ENCODE peak calls at places on chromosomes 4 and X, in eight cellular contexts. H is PC-9, Z is MM.1S, G is right lobe of liver, E is tibial artery, I is body of pancreas, K is WERI-Rb-1, U is H7. F is an unnamed sample. For H3K27me3, the result is how much of the 10 kb centered on the place peaks cover.

GRCh38 chr4:142129931-142130330 is 493.5 kb downstream of the IL15 start:
- DNase-seq in H (peak), Z (no peak), G (no peak), E (no peak), I (no peak), K (no peak), U (no peak), F (peak)

GRCh38 chr4:98522603-98523395 is 135.6 kb downstream of the TSPAN5 start:
- DNase-seq in H (no peak), Z (no peak), G (no peak), E (no peak), I (no peak), K (no peak), U (no peak), F (peak)

GRCh38 chrX:42746606-42747005 is 31.4 kb downstream of the PPP1R2C start:
- DNase-seq in H (no peak), Z (no peak), G (no peak), E (no peak), I (no peak), K (no peak), U (no peak), F (peak)

GRCh38 chr4:133146574-133147198 is 2.4 kb upstream of the PCDH10 start:
- DNase-seq in H (peak), Z (peak), G (no peak), E (no peak), I (peak), K (peak), U (peak), F (no peak)

GRCh38 chr4:6535706-6536105 is 39.3 kb upstream of the MAN2B2 start:
- DNase-seq in H (no peak), Z (no peak), G (no peak), E (no peak), I (no peak), K (no peak), U (peak), F (no peak)

GRCh38 chr4:121484633-121485032 is 103.8 kb upstream of the QRFPR start:
- DNase-seq in H (no peak), Z (peak), G (no peak), E (no peak), I (peak), K (peak), U (peak), F (peak)

GRCh38 chr4:19005211-19005610 is 983.7 kb upstream of the LCORL start:
- DNase-seq in H (no peak), Z (no peak), G (no peak), E (no peak), I (no peak), K (no peak), U (peak), F (no peak)

GRCh38 chr4:5780831-5781480 is 70.0 kb downstream of the EVC start:
- DNase-seq in H (no peak), Z (no peak), G (peak), E (no peak), I (no peak), K (peak), U (no peak), F (peak)

GRCh38 chr4:17203767-17204166 is 305.3 kb upstream of the LDB2 start:
- DNase-seq in H (no peak), Z (no peak), G (no peak), E (no peak), I (no peak), K (no peak), U (no peak), F (no peak)

GRCh38 chr4:55033296-55033695 is 92.1 kb downstream of the KDR start:
- DNase-seq in H (peak), Z (no peak), G (no peak), E (no peak), I (no peak), K (no peak), U (no peak), F (no peak)

GRCh38 chrX:23884427-23885024 is 23.2 kb downstream of the APOO start:
- DNase-seq in H (no peak), Z (no peak), G (no peak), E (no peak), I (no peak), K (no peak), U (no peak), F (no peak)

GRCh38 chrX:29024813-29025342 is 437.6 kb downstream of the IL1RAPL1 start:
- DNase-seq in H (no peak), Z (peak), G (no peak), E (no peak), I (no peak), K (no peak), U (no peak), F (peak)

GRCh38 chr4:174528226-174528625 is 5.9 kb upstream of the HPGD start:
- DNase-seq in H (no peak), Z (no peak), G (no peak), E (no peak), I (no peak), K (no peak), U (no peak), F (no peak)

GRCh38 chr4:28225005-28225404 is 1364.4 kb downstream of the STIM2 start:
- DNase-seq in H (peak), Z (peak), G (no peak), E (no peak), I (peak), K (peak), U (peak), F (peak)

GRCh38 chrX:49247916-49248811 is 12.9 kb downstream of the CCDC22 start:
- DNase-seq in H (no peak), Z (no peak), G (no peak), E (no peak), I (no peak), K (no peak), U (peak), F (no peak)

GRCh38 chr4:6199344-6199921 is 916 bp downstream of the JAKMIP1 start:
- DNase-seq in H (no peak), Z (no peak), G (no peak), E (peak), I (no peak), K (no peak), U (peak), F (no peak)

GRCh38 chrX:16435399-16435986 is 214.5 kb upstream of the S100G start:
- DNase-seq in H (no peak), Z (no peak), G (no peak), E (no peak), I (no peak), K (no peak), U (no peak), F (no peak)

GRCh38 chr4:32172761-32173160 is 1452.6 kb downstream of the PCDH7 start:
- DNase-seq in H (no peak), Z (no peak), G (no peak), E (no peak), I (no peak), K (no peak), U (no peak), F (peak)

GRCh38 chr4:182155806-182156205 is 87.4 kb upstream of the TENM3 start:
- DNase-seq in H (no peak), Z (no peak), G (no peak), E (no peak), I (no peak), K (no peak), U (no peak), F (no peak)

GRCh38 chrX:16578218-16578617 is 71.7 kb upstream of the S100G start:
- DNase-seq in H (no peak), Z (no peak), G (no peak), E (no peak), I (no peak), K (no peak), U (no peak), F (peak)

GRCh38 chr4:137421796-137422195 is 110.5 kb downstream of the PCDH18 start:
- DNase-seq in H (no peak), Z (no peak), G (no peak), E (no peak), I (no peak), K (no peak), U (no peak), F (no peak)

GRCh38 chrX:72495041-72495440 is 77.6 kb downstream of the HDAC8 start:
- DNase-seq in H (no peak), Z (no peak), G (no peak), E (no peak), I (no peak), K (no peak), U (no peak), F (no peak)

GRCh38 chrX:39854772-39855747 is 242.7 kb downstream of the BCOR start:
- DNase-seq in H (no peak), Z (peak), G (no peak), E (no peak), I (no peak), K (no peak), U (no peak), F (no peak)

GRCh38 chr4:81421346-81422218 is 50.1 kb downstream of the RASGEF1B start:
- DNase-seq in H (peak), Z (no peak), G (no peak), E (peak), I (peak), K (no peak), U (no peak), F (peak)

GRCh38 chr4:119559044-119559647 is 69.5 kb downstream of the PDE5A start:
- DNase-seq in H (no peak), Z (peak), G (no peak), E (no peak), I (no peak), K (no peak), U (peak), F (peak)

GRCh38 chr4:7075962-7076693 is 8.3 kb upstream of the GRPEL1 start:
- DNase-seq in H (no peak), Z (no peak), G (no peak), E (no peak), I (no peak), K (no peak), U (peak), F (no peak)

GRCh38 chr4:15765306-15765705 is 12.8 kb upstream of the CD38 start:
- DNase-seq in H (no peak), Z (no peak), G (no peak), E (no peak), I (no peak), K (no peak), U (no peak), F (no peak)

GRCh38 chr4:26204249-26204825 is 116.5 kb upstream of the RBPJ start:
- DNase-seq in H (no peak), Z (no peak), G (no peak), E (no peak), I (no peak), K (no peak), U (no peak), F (no peak)

GRCh38 chr4:46648088-46648744 is 258.3 kb upstream of the GABRA2 start:
- DNase-seq in H (peak), Z (peak), G (no peak), E (no peak), I (no peak), K (peak), U (peak), F (peak)

GRCh38 chr4:145909331-145909730 is 29.3 kb downstream of the ZNF827 start:
- DNase-seq in H (peak), Z (no peak), G (no peak), E (no peak), I (peak), K (no peak), U (peak), F (no peak)

GRCh38 chr4:7802093-7802726 is 137.5 kb downstream of the AFAP1 start:
- DNase-seq in H (peak), Z (peak), G (peak), E (peak), I (peak), K (peak), U (peak), F (peak)

DNA sequence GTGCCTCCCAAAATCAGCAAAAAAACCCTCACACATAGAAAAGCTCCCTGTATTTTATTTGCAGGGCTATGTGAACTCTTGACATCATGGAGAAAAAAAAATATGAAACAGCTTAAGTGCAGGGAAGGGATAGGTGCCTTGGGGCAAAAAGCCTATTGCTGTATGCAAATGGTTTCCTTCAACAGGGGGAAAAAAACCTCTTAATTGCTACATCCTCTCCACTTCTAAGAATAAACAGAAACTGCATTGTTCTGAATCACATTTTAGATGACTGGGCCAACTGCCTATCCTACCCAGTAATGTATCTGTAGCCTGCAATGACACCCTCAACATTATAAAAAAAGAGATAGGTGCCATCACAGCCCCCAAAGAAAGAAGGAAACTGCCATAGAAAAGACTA is 229.4 kb upstream of the GALNTL6 start:
- DNase-seq in H (no peak), Z (no peak), G (no peak), E (no peak), I (no peak), K (no peak), U (no peak), F (no peak)
- H3K27me3 ChIP-seq in H (under half), Z (under half), G (under half), E (under half), I (under half), K (under half), U (under half), F (under half)

GRCh38 chr4:1017706-1018105 is 6.3 kb downstream of the FGFRL1 start:
- DNase-seq in H (no peak), Z (no peak), G (no peak), E (no peak), I (no peak), K (no peak), U (no peak), F (no peak)

GRCh38 chr4:1018147-1019020 is 7.0 kb downstream of the FGFRL1 start:
- DNase-seq in H (no peak), Z (no peak), G (no peak), E (no peak), I (no peak), K (no peak), U (peak), F (no peak)

GRCh38 chr4:1021386-1022050 is 10.1 kb downstream of the FGFRL1 start:
- DNase-seq in H (no peak), Z (no peak), G (no peak), E (no peak), I (no peak), K (no peak), U (no peak), F (no peak)

GRCh38 chr4:1019320-1019719 is 7.9 kb downstream of the FGFRL1 start:
- DNase-seq in H (no peak), Z (no peak), G (no peak), E (no peak), I (no peak), K (no peak), U (no peak), F (no peak)

DNA sequence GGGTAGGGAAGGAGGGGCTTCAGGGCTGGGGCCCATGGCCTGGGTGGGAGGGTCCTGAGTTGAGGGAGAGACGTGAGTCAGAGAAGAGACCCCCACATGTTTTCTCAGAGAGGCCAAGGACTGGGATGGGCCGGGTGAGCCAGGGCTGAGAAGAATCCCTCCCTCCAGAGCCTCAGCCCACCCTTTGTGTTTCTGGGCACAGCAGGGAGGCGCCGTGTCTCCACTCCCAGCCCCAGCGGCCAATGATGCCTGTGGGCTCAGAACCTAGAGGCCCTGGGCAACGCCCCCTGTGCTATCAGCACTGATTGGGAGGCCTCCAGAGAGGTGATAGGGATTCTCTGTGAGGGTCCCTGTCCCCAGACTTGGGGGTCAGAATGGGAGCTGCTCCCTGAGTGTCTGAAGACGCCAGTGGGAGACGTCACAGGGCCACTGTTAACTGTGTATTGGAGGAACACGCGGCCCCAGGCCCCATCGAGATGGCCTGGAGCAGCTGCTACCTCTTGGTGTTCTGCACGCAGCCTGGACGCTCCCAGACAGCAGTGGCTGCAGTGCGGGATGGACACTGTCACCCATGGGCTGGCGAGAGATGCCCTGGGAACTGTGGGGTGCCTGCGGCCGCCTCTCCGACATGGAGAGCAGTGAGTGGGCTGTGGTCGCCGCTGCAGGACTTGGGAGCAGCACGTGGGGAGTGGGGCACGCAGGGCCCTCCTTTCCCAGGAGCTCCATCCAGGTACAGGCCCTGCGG is 8.5 kb downstream of the FGFRL1 start:
- DNase-seq in H (no peak), Z (no peak), G (no peak), E (no peak), I (no peak), K (no peak), U (peak), F (no peak)
- H3K27me3 ChIP-seq in H (under half), Z (under half), G (under half), E (under half), I (under half), K (under half), U (under half), F (under half)

DNA sequence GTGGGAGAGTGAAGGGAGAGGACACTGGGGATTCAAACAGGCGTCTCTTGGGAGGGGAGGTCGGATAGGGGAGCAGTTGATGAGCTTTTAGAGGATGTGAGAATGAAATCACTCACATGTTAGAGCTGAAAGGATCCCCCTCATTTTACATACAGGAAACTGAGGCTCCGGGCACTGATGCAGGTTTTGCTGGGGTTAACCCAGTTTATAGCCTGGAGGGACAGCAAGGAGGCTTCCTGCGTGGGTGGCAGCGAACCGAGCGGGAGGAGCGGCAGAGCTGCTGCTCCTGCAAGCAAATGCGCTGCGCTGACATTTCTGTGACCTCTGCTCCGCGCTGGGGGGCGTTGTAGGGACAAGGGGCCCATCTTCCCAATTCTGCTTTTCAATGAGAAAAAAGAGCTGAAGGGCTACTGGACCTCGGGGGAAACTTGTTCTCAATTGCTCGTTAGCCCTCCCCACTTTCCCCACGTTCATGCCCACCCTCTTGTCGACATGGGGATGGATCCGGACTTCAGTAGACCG is 1.1 kb upstream of the NEUROG2 start:
- DNase-seq in H (no peak), Z (no peak), G (no peak), E (no peak), I (no peak), K (no peak), U (peak), F (no peak)
- H3K27me3 ChIP-seq in H (under half), Z (under half), G (under half), E (half or more), I (under half), K (half or more), U (half or more), F (half or more)

DNA sequence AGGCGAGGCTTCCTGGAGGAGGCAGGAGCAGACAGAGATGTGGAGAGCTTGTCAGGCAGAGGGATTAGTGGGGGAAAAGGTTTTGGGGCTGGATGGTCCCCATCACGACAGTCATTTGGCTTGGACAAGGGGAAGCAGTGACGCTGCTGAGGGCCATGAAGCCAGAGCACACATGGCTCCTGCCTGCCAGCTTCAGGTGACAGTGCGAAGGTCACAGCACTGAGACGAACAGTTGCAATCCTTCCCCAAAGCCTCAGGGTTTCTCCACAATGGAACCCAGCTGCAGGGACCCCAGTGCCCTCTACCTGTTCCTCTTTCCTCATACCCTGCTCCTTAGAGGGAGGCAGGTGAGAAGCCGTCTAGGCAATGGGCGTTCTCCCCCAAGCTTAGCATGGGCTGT is 110.3 kb downstream of the DRD5 start:
- DNase-seq in H (no peak), Z (no peak), G (no peak), E (no peak), I (no peak), K (no peak), U (no peak), F (no peak)
- H3K27me3 ChIP-seq in H (half or more), Z (under half), G (under half), E (under half), I (under half), K (under half), U (under half), F (under half)

F was measured in foreskin keratinocyte.